ENCODE peak calls at places on chromosomes 4 and X, in nine cellular contexts. M, E, N, A, G, T, Y, H and Q are unnamed samples. For H3K9me3, the result is how much of the 10 kb centered on the place peaks cover.

GRCh38 chrX:1086444-1087409 is 125.7 kb downstream of the CRLF2 start:
- DNase-seq in M (no peak), E (peak), N (no peak), A (no peak), G (no peak), T (no peak), Y (no peak), H (no peak), Q (no peak)

GRCh38 chr4:184644553-184645307 is 4.5 kb downstream of the CASP3 start:
- DNase-seq in M (no peak), E (no peak), N (no peak), A (no peak), G (no peak), T (no peak), Y (no peak), H (no peak), Q (no peak)

GRCh38 chr4:162793571-162793970 is 373.1 kb downstream of the NAF1 start:
- DNase-seq in M (no peak), E (no peak), N (no peak), A (no peak), G (no peak), T (no peak), Y (no peak), H (no peak), Q (no peak)

GRCh38 chr4:128385683-128386304 is 98.2 kb upstream of the PGRMC2 start:
- DNase-seq in M (peak), E (peak), N (no peak), A (no peak), G (no peak), T (no peak), Y (peak), H (no peak), Q (no peak)

GRCh38 chrX:17377047-17377692 is 2.2 kb downstream of the NHS start:
- DNase-seq in M (no peak), E (peak), N (peak), A (no peak), G (peak), T (no peak), Y (no peak), H (peak), Q (peak)

GRCh38 chr4:60805500-60806313 is 394.4 kb upstream of the ADGRL3 start:
- DNase-seq in M (peak), E (peak), N (no peak), A (no peak), G (no peak), T (no peak), Y (peak), H (no peak), Q (peak)

GRCh38 chrX:103175944-103176753 is 38.8 kb upstream of the BEX4 start:
- DNase-seq in M (peak), E (peak), N (peak), A (no peak), G (no peak), T (no peak), Y (peak), H (peak), Q (peak)

GRCh38 chr4:82741188-82741587 is 57.4 kb downstream of the SCD5 start:
- DNase-seq in M (no peak), E (no peak), N (no peak), A (no peak), G (no peak), T (no peak), Y (peak), H (no peak), Q (no peak)

GRCh38 chr4:78061939-78062603 is 4.9 kb downstream of the FRAS1 start:
- DNase-seq in M (no peak), E (no peak), N (no peak), A (no peak), G (no peak), T (no peak), Y (no peak), H (no peak), Q (no peak)

GRCh38 chr4:5084911-5085475 is 33.7 kb downstream of the STK32B start:
- DNase-seq in M (no peak), E (no peak), N (no peak), A (no peak), G (no peak), T (no peak), Y (no peak), H (no peak), Q (no peak)

GRCh38 chrX:130682990-130683389 is 220.0 kb downstream of the ENOX2 start:
- DNase-seq in M (no peak), E (no peak), N (no peak), A (no peak), G (no peak), T (no peak), Y (no peak), H (no peak), Q (no peak)

GRCh38 chr4:156475322-156475721 is 496.3 kb downstream of the PDGFC start:
- DNase-seq in M (no peak), E (peak), N (no peak), A (no peak), G (no peak), T (no peak), Y (peak), H (no peak), Q (peak)

GRCh38 chr4:88106205-88106604 is 52.2 kb downstream of the ABCG2 start:
- DNase-seq in M (no peak), E (peak), N (no peak), A (no peak), G (no peak), T (no peak), Y (no peak), H (no peak), Q (no peak)

GRCh38 chrX:51860679-51861078 is 32.7 kb upstream of the MAGED1 start:
- DNase-seq in M (peak), E (peak), N (peak), A (no peak), G (no peak), T (no peak), Y (peak), H (peak), Q (peak)

GRCh38 chrX:132270021-132270420 is 50.8 kb upstream of the RAP2C start:
- DNase-seq in M (no peak), E (no peak), N (no peak), A (no peak), G (no peak), T (no peak), Y (no peak), H (no peak), Q (no peak)

GRCh38 chr4:69858683-69859082 is 1.3 kb downstream of the SULT1E1 start:
- DNase-seq in M (no peak), E (no peak), N (no peak), A (no peak), G (no peak), T (no peak), Y (no peak), H (no peak), Q (no peak)

GRCh38 chr4:165986956-165987698 is 114.1 kb downstream of the TLL1 start:
- DNase-seq in M (no peak), E (no peak), N (no peak), A (no peak), G (no peak), T (no peak), Y (no peak), H (no peak), Q (no peak)

GRCh38 chr4:30005995-30006394 is 714.2 kb upstream of the PCDH7 start:
- DNase-seq in M (no peak), E (no peak), N (no peak), A (no peak), G (no peak), T (no peak), Y (no peak), H (no peak), Q (no peak)

GRCh38 chr4:10003666-10004065 is 17.6 kb downstream of the SLC2A9 start:
- DNase-seq in M (no peak), E (no peak), N (no peak), A (no peak), G (no peak), T (no peak), Y (no peak), H (no peak), Q (no peak)

GRCh38 chr4:137530176-137530575 is 2.1 kb downstream of the PCDH18 start:
- DNase-seq in M (no peak), E (no peak), N (no peak), A (no peak), G (no peak), T (no peak), Y (no peak), H (no peak), Q (no peak)

GRCh38 chr4:86441175-86441960 is 81.5 kb upstream of the MAPK10 start:
- DNase-seq in M (no peak), E (peak), N (no peak), A (no peak), G (no peak), T (no peak), Y (no peak), H (no peak), Q (peak)

GRCh38 chr4:102453827-102454226 is 47.3 kb upstream of the NFKB1 start:
- DNase-seq in M (no peak), E (no peak), N (no peak), A (no peak), G (no peak), T (no peak), Y (no peak), H (no peak), Q (no peak)

DNA sequence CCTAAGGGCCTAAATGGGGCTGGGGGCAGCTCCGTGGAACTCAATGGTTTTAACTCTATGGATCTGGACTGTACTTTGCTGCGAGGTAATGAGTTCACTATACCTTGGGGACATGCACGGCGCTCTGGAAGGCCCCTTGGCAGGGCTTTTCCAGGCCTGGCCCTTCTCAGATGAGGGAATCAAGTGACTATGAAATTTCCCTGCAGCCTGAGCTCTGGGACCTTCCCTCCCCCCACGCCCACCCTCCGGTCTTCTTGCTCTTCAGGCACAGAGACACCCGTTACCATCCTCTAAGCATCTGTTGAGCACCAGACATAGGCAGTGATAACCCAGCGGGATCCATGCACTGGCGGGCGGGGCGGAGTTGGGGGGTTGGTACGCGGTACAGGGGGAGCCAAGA is 109.2 kb downstream of the PSAPL1 start:
- DNase-seq in M (no peak), E (no peak), N (no peak), A (no peak), G (no peak), T (no peak), Y (no peak), H (no peak), Q (no peak)
- H3K9me3 ChIP-seq in M (under half), E (under half), N (under half), A (under half), G (under half), T (under half), Y (under half), H (under half), Q (under half)

GRCh38 chrX:18410038-18410437 is 15.4 kb upstream of the CDKL5 start:
- DNase-seq in M (no peak), E (peak), N (no peak), A (no peak), G (no peak), T (no peak), Y (no peak), H (no peak), Q (peak)
- TF ChIP-seq EP300 in M (no peak), E (no peak), N (no peak), A (no peak), G (no peak), T (no peak), Y (no peak), H (no peak), Q (no peak)

GRCh38 chrX:67614414-67614813 is 70.6 kb downstream of the AR start:
- DNase-seq in M (no peak), E (peak), N (no peak), A (no peak), G (no peak), T (no peak), Y (no peak), H (no peak), Q (no peak)
- H3K9me3 ChIP-seq in M (under half), E (under half), N (under half), A (under half), G (under half), T (under half), Y (under half), H (under half), Q (under half)

GRCh38 chrX:134607523-134607922 is 50.7 kb downstream of the PLAC1 start:
- DNase-seq in M (no peak), E (no peak), N (no peak), A (no peak), G (no peak), T (no peak), Y (no peak), H (no peak), Q (no peak)
- TF ChIP-seq EP300 in M (peak), E (no peak), N (no peak), A (no peak), G (no peak), T (no peak), Y (no peak), H (no peak), Q (no peak)

GRCh38 chrX:48064261-48064660 is 7.2 kb downstream of the ZNF630 start:
- DNase-seq in M (no peak), E (no peak), N (no peak), A (no peak), G (no peak), T (no peak), Y (no peak), H (no peak), Q (no peak)

GRCh38 chrX:48059296-48059639 is 12.2 kb downstream of the ZNF630 start:
- DNase-seq in M (no peak), E (no peak), N (no peak), A (no peak), G (no peak), T (no peak), Y (no peak), H (no peak), Q (no peak)

GRCh38 chrX:48058621-48059295 is 12.7 kb downstream of the ZNF630 start:
- DNase-seq in M (no peak), E (no peak), N (no peak), A (no peak), G (no peak), T (no peak), Y (no peak), H (no peak), Q (no peak)
- H3K9me3 ChIP-seq in M (under half), E (under half), N (under half), A (under half), G (under half), T (under half), Y (under half), H (under half), Q (under half)

GRCh38 chr4:105460306-105460705 is 13.6 kb downstream of the PPA2 start:
- DNase-seq in M (no peak), E (no peak), N (no peak), A (no peak), G (no peak), T (no peak), Y (no peak), H (no peak), Q (no peak)

GRCh38 chr4:105461221-105462041 is 12.4 kb downstream of the PPA2 start:
- DNase-seq in M (peak), E (no peak), N (no peak), A (no peak), G (no peak), T (no peak), Y (no peak), H (no peak), Q (no peak)

GRCh38 chr4:105455182-105455581 is 18.7 kb downstream of the PPA2 start:
- DNase-seq in M (no peak), E (no peak), N (no peak), A (no peak), G (no peak), T (no peak), Y (no peak), H (no peak), Q (no peak)

GRCh38 chr4:105455998-105456397 is 17.9 kb downstream of the PPA2 start:
- DNase-seq in M (no peak), E (no peak), N (no peak), A (no peak), G (no peak), T (no peak), Y (no peak), H (no peak), Q (no peak)

DNA sequence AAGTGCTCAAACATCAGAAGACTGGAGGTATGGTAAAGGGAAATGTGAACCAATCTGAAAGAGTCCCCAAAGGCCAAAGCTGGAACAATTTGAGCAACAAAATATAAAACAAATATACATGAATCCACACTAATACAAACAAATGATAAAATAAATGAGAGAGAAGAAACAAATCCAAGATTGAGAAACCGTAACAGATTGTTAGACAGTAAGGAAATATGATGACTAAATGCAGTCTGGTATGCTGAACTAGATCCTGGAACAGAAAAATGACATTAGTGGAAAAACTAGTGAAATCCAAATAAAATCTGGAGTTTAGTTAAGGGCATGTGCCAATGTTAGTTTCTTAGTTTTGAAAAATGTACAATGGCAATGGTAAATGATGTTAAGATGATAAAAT is 15.9 kb downstream of the PPA2 start:
- DNase-seq in M (no peak), E (no peak), N (no peak), A (no peak), G (no peak), T (no peak), Y (no peak), H (no peak), Q (no peak)
- TF ChIP-seq EP300 in M (no peak), E (no peak), N (no peak), A (no peak), G (no peak), T (no peak), Y (no peak), H (no peak), Q (no peak)

GRCh38 chrX:153523269-153523668 is 5.8 kb downstream of the ATP2B3 start:
- DNase-seq in M (no peak), E (no peak), N (no peak), A (no peak), G (no peak), T (no peak), Y (no peak), H (no peak), Q (no peak)
- H3K9me3 ChIP-seq in M (under half), E (under half), N (under half), A (under half), G (under half), T (under half), Y (under half), H (under half), Q (under half)

GRCh38 chr4:54446556-54446955 is 211.2 kb upstream of the KIT start:
- DNase-seq in M (no peak), E (no peak), N (no peak), A (no peak), G (no peak), T (no peak), Y (no peak), H (no peak), Q (no peak)
- TF ChIP-seq EP300 in M (no peak), E (no peak), N (no peak), A (no peak), G (no peak), T (no peak), Y (no peak), H (no peak), Q (no peak)

DNA sequence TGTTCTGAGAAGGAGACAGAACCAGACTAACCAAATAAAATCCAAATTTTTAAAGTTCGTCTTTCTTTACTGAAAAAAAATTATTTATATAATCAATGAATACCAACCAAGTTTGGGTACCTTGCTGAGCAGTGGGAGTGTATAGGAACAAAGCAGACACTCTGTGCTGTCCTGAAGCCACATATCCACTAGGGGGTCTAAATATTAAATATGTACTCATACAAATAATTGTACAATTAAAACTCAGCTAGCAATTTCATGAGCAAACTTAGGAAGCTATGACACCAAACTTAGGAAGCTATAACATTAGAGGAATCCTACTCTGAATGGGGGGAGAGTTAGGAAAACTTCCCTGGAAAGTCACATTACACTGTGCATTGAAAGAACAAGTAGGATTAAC is 582.0 kb upstream of the EPHA5 start:
- DNase-seq in M (no peak), E (no peak), N (no peak), A (no peak), G (no peak), T (no peak), Y (no peak), H (no peak), Q (no peak)
- H3K9me3 ChIP-seq in M (under half), E (under half), N (under half), A (under half), G (under half), T (under half), Y (under half), H (under half), Q (under half)

GRCh38 chrX:77014655-77015377 is 432.4 kb upstream of the FGF16 start:
- DNase-seq in M (peak), E (peak), N (no peak), A (no peak), G (no peak), T (no peak), Y (peak), H (no peak), Q (peak)

GRCh38 chrX:77003956-77004355 is 443.2 kb upstream of the FGF16 start:
- DNase-seq in M (no peak), E (no peak), N (no peak), A (no peak), G (no peak), T (no peak), Y (no peak), H (no peak), Q (no peak)

DNA sequence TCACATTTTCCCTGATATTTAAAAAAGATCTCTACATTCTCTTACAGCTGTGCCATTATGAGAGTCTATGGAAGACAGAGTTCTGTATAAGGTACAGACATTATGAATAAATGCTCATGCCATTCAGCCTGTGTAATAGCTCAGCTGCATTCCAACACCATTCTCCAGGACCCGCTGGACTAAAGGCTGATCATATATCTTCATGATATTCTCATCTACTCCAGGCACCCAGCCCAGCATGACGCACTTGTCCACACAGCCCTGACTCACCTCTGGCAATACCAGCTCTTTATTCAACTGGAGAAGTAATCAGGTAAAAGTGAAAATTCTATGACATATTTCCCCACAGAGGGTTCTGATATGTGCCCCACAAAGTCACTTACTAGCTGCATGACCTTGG is 437.5 kb upstream of the FGF16 start:
- DNase-seq in M (no peak), E (peak), N (no peak), A (no peak), G (no peak), T (no peak), Y (no peak), H (no peak), Q (no peak)
- TF ChIP-seq EP300 in M (no peak), E (no peak), N (no peak), A (no peak), G (no peak), T (no peak), Y (no peak), H (no peak), Q (no peak)